ENCODE peak calls at places on chromosomes 6 and 20, in four cellular contexts. C is GM12891; F is KG1; A is activated CD8-positive, alpha-beta memory T cell treated with anti-CD3 and anti-CD28 coated beads, Interleukin-2, amount 50 U/mL, for 48 hours. B is an unnamed sample.

GRCh38 chr6:22026160-22026678 is 270.6 kb downstream of the PRL start:
- DNase-seq in C (no peak), F (no peak), A (no peak), B (no peak)

GRCh38 chr6:132020138-132020551 is 69.0 kb upstream of the CCN2 start:
- DNase-seq in F (no peak), C (no peak), A (no peak), B (peak)

GRCh38 chr20:21498646-21499045 is 15.2 kb downstream of the NKX2-2 start:
- DNase-seq in A (no peak), F (no peak), C (no peak), B (no peak)

GRCh38 chr6:83221886-83222479 is 28.8 kb downstream of the RWDD2A start:
- DNase-seq in F (peak), C (no peak), A (no peak), B (no peak)

GRCh38 chr6:38567436-38567835 is 72.3 kb downstream of the BTBD9 start:
- DNase-seq in C (no peak), F (no peak), A (no peak), B (no peak)

GRCh38 chr6:5865492-5866031 is 141.2 kb downstream of the NRN1 start:
- DNase-seq in F (peak), C (no peak), A (no peak), B (no peak)

GRCh38 chr6:126112171-126112632 is 125.9 kb downstream of the TRMT11 start:
- DNase-seq in A (no peak), C (no peak), F (no peak), B (no peak)

GRCh38 chr20:58155148-58155925 is 73.1 kb downstream of the ANKRD60 start:
- DNase-seq in C (no peak), A (no peak), F (no peak), B (no peak)

GRCh38 chr6:134980846-134981245 is 30.9 kb upstream of the ALDH8A1 start:
- DNase-seq in A (no peak), F (no peak), C (no peak), B (no peak)

GRCh38 chr6:164442572-164442971 is 866.8 kb downstream of the C6orf118 start:
- DNase-seq in F (no peak), A (no peak), C (no peak), B (no peak)

GRCh38 chr20:63740070-63740500 is 509 bp downstream of the SLC2A4RG start:
- DNase-seq in F (no peak), C (no peak), A (no peak), B (no peak)

GRCh38 chr6:101268541-101268940 is 125.0 kb upstream of the GRIK2 start:
- DNase-seq in A (no peak), F (no peak), C (no peak), B (no peak)

GRCh38 chr20:59253779-59254319 is 46.6 kb upstream of the EDN3 start:
- DNase-seq in C (no peak), A (no peak), F (peak), B (no peak)

GRCh38 chr6:6711832-6712231 is 123.3 kb downstream of the LY86 start:
- DNase-seq in C (no peak), F (peak), A (peak), B (no peak)

GRCh38 chr6:33840064-33840926 is 36.5 kb upstream of the MLN start:
- DNase-seq in C (peak), F (peak), A (no peak), B (no peak)

GRCh38 chr6:117404548-117404947 is 21.2 kb downstream of the ROS1 start:
- DNase-seq in A (no peak), C (no peak), F (no peak), B (no peak)

GRCh38 chr6:165827190-165827518 is 164.1 kb upstream of the PDE10A start:
- DNase-seq in C (no peak), F (no peak), A (no peak), B (no peak)

GRCh38 chr6:129607581-129608186 is 102.3 kb downstream of the ARHGAP18 start:
- DNase-seq in A (no peak), C (no peak), F (no peak), B (no peak)

GRCh38 chr6:128350416-128351254 is 169.8 kb downstream of the PTPRK start:
- DNase-seq in F (no peak), C (no peak), A (no peak), B (no peak)

GRCh38 chr6:157982580-157983438 is 1.1 kb downstream of the SYNJ2 start:
- DNase-seq in F (no peak), A (no peak), C (no peak), B (no peak)

GRCh38 chr20:45300961-45301360 is 5.7 kb upstream of the RBPJL start:
- DNase-seq in F (no peak), A (peak), C (peak), B (no peak)

GRCh38 chr20:25547063-25547462 is 38.3 kb downstream of the NINL start:
- DNase-seq in C (no peak), A (no peak), F (no peak), B (no peak)

GRCh38 chr20:63558804-63559484 is 5.0 kb downstream of the FNDC11 start:
- DNase-seq in A (no peak), F (no peak), C (no peak), B (no peak)

GRCh38 chr6:34475167-34476047 is 9.5 kb downstream of the PACSIN1 start:
- DNase-seq in F (no peak), A (no peak), C (no peak), B (no peak)

GRCh38 chr6:130453230-130453629 is 87.4 kb downstream of the TMEM200A start:
- DNase-seq in A (no peak), F (no peak), C (no peak), B (no peak)